ENCODE peak calls at places on chromosome 13, in nine cellular contexts. N, T, S, Z, Y, L, R, U and A are unnamed samples.

GRCh38 chr13:20340136-20340758 is 108.1 kb upstream of the GJB6 start:
- DNase-seq in S (no peak), L (no peak), Z (no peak), N (peak; percentile 17), Y (no peak), U (no peak), T (no peak), R (no peak), A (no peak)

GRCh38 chr13:24802074-24802473 is 38.1 kb downstream of the RNF17 start:
- DNase-seq in S (no peak), L (no peak), Y (no peak), Z (no peak), U (no peak), R (no peak), N (peak; percentile 1), T (peak; percentile 3), A (no peak)

GRCh38 chr13:110001622-110002275 is 215.4 kb upstream of the IRS2 start:
- DNase-seq in S (no peak), L (no peak), Z (no peak), U (peak; percentile 90), T (peak; percentile 48), Y (no peak), R (peak; percentile 58), N (peak; percentile 76), A (peak; percentile 74)

GRCh38 chr13:108306768-108307332 is 37.3 kb downstream of the TNFSF13B start:
- DNase-seq in Z (no peak), L (no peak), U (no peak), R (peak; percentile 37), T (no peak), Y (no peak), N (no peak), S (no peak), A (no peak)

GRCh38 chr13:98466634-98467236 is 110.2 kb downstream of the STK24 start:
- DNase-seq in Z (peak; percentile 18), T (peak; percentile 45), L (peak; percentile 58), N (peak; percentile 74), Y (peak; percentile 61), U (peak; percentile 55), S (no peak), R (peak; percentile 52), A (no peak)

GRCh38 chr13:69274231-69274630 is 833.4 kb upstream of the ATXN8OS start:
- DNase-seq in U (no peak), S (no peak), Z (no peak), N (no peak), R (no peak), L (no peak), T (no peak), Y (no peak), A (no peak)

GRCh38 chr13:68927387-68928026 is 1180.1 kb upstream of the ATXN8OS start:
- DNase-seq in L (no peak), U (no peak), R (no peak), S (no peak), T (no peak), N (peak; percentile 11), Z (no peak), Y (no peak), A (no peak)

GRCh38 chr13:86830046-86830445 is 841.1 kb upstream of the SLITRK5 start:
- DNase-seq in L (no peak), N (peak; percentile 60), R (no peak), S (no peak), U (no peak), T (no peak), Y (no peak), Z (no peak), A (no peak)

GRCh38 chr13:112893570-112894422 is 75.2 kb upstream of the MCF2L start:
- DNase-seq in T (no peak), L (peak; percentile 40), N (peak; percentile 27), Y (no peak), Z (no peak), S (no peak), U (peak; percentile 21), R (peak; percentile 22), A (no peak)

GRCh38 chr13:38366954-38367645 is 17.4 kb downstream of the UFM1 start:
- DNase-seq in Y (no peak), Z (no peak), L (no peak), R (peak; percentile 5), T (peak; percentile 41), N (peak; percentile 28), S (no peak), U (peak; percentile 21), A (peak; percentile 47)

GRCh38 chr13:99224019-99224418 is 23.4 kb downstream of the UBAC2 start:
- DNase-seq in U (no peak), R (no peak), S (no peak), Z (no peak), L (no peak), T (no peak), N (no peak), Y (no peak), A (no peak)

GRCh38 chr13:64538711-64539110 is 2691.4 kb downstream of the PCDH9 start:
- DNase-seq in R (no peak), Y (no peak), U (peak; percentile 13), L (no peak), T (no peak), N (no peak), Z (no peak), S (no peak), A (peak; percentile 49)

GRCh38 chr13:25248071-25248470 is 39.2 kb downstream of the MTMR6 start:
- DNase-seq in L (no peak), T (no peak), S (no peak), U (no peak), N (no peak), Y (no peak), Z (no peak), R (no peak), A (no peak)

GRCh38 chr13:97108535-97108910 is 113.6 kb upstream of the MBNL2 start:
- DNase-seq in S (no peak), U (peak; percentile 49), Y (no peak), L (no peak), T (peak; percentile 13), N (peak; percentile 37), Z (no peak), R (peak; percentile 79), A (peak; percentile 20)

GRCh38 chr13:45198924-45199323 is 1.9 kb downstream of the KCTD4 start:
- DNase-seq in U (no peak), Z (no peak), L (no peak), Y (no peak), R (peak; percentile 15), S (no peak), N (peak; percentile 54), T (peak; percentile 16), A (no peak)

GRCh38 chr13:66995366-66995663 is 234.8 kb downstream of the PCDH9 start:
- DNase-seq in T (no peak), Y (no peak), L (no peak), U (no peak), R (no peak), N (no peak), S (no peak), Z (no peak), A (no peak)
- H3K4me3 ChIP-seq in T (no peak overlapping the region), Y (no peak overlapping the region), L (peak overlapping the region; percentile 40), U (no peak overlapping the region), R (no peak overlapping the region), N (no peak overlapping the region), S (no peak overlapping the region), Z (no peak overlapping the region), A (no peak overlapping the region)

DNA sequence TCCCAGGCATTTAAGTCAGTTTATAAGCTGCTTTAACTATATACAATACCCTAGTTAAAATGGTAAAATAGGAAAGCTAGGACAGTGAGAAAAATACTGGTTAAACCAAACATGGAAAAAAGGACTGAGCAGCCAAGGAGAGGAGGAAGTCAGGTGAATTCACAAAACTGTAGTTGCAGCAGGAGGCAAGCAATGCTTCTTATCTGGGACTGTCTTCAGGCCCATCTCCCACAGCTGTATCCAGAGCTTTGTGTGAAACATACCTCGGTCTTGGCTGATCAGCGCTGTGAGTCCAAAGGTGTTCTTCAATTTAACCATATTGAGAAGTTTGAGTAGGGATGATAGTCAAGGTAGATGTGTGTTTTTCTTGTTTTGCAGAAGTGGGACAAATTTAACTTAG is 15.7 kb upstream of the SUPT20H start:
- DNase-seq in Z (no peak), T (no peak), R (no peak), N (no peak), U (no peak), S (no peak), L (no peak), Y (no peak), A (no peak)
- H3K4me3 ChIP-seq in Z (no peak overlapping the region), T (no peak overlapping the region), R (no peak overlapping the region), N (no peak overlapping the region), U (no peak overlapping the region), S (no peak overlapping the region), L (no peak overlapping the region), Y (no peak overlapping the region), A (no peak overlapping the region)

GRCh38 chr13:72004975-72005374 is 138.0 kb upstream of the DACH1 start:
- DNase-seq in N (peak; percentile 47), Y (peak; percentile 41), R (peak; percentile 6), U (no peak), Z (no peak), T (peak; percentile 73), L (no peak), S (no peak), A (no peak)

GRCh38 chr13:72004236-72004635 is 137.2 kb upstream of the DACH1 start:
- DNase-seq in N (no peak), Z (no peak), Y (no peak), S (no peak), L (no peak), U (no peak), R (no peak), T (no peak), A (no peak)
- H3K4me3 ChIP-seq in N (no peak overlapping the region), Z (no peak overlapping the region), Y (no peak overlapping the region), S (no peak overlapping the region), L (no peak overlapping the region), U (no peak overlapping the region), R (no peak overlapping the region), T (no peak overlapping the region), A (peak overlapping the region; percentile 23)

GRCh38 chr13:75759531-75759930 is 123.4 kb downstream of the LMO7 start:
- DNase-seq in U (no peak), N (no peak), L (no peak), Y (no peak), R (no peak), Z (no peak), S (no peak), T (no peak), A (no peak)

GRCh38 chr13:75761373-75761772 is 125.2 kb downstream of the LMO7 start:
- DNase-seq in Z (no peak), T (no peak), U (no peak), R (peak; percentile 22), S (no peak), N (peak; percentile 49), L (no peak), Y (no peak), A (no peak)

GRCh38 chr13:75762967-75763366 is 126.8 kb downstream of the LMO7 start:
- DNase-seq in L (no peak), N (no peak), T (no peak), S (no peak), R (no peak), Y (no peak), Z (no peak), U (no peak), A (no peak)

GRCh38 chr13:75762066-75762937 is 126.2 kb downstream of the LMO7 start:
- DNase-seq in S (no peak), L (no peak), N (peak; percentile 58), R (peak; percentile 22), Y (no peak), U (peak; percentile 63), Z (no peak), T (no peak), A (no peak)

GRCh38 chr13:75760182-75760981 is 124.3 kb downstream of the LMO7 start:
- DNase-seq in U (peak; percentile 33), S (no peak), Z (no peak), R (peak; percentile 14), T (no peak), N (peak; percentile 45), Y (no peak), L (peak; percentile 50), A (no peak)
- H3K4me3 ChIP-seq in U (no peak overlapping the region), S (peak overlapping the region; percentile 63), Z (peak overlapping the region; percentile 7), R (no peak overlapping the region), T (peak overlapping the region; percentile 6), N (peak overlapping the region; percentile 1), Y (no peak overlapping the region), L (peak overlapping the region; percentile 48), A (no peak overlapping the region)